ENCODE peak calls at places on chromosomes 6 and 20, in six cellular contexts. Q, X, I, T, C and S are unnamed samples.

GRCh38 chr6:26322645-26323482 is 42.1 kb upstream of the BTN3A2 start:
- DNase-seq in T (peak; percentile 46), I (peak; percentile 96), Q (no peak), X (peak; percentile 77), C (peak; percentile 93), S (peak; percentile 97)

GRCh38 chr20:2244993-2245392 is 50.8 kb upstream of the TGM3 start:
- DNase-seq in Q (no peak), I (no peak), C (no peak), X (no peak), T (no peak), S (no peak)

GRCh38 chr6:27370391-27370790 is 18.2 kb upstream of the ZNF391 start:
- DNase-seq in T (no peak), I (no peak), X (no peak), C (no peak), Q (no peak), S (no peak)

GRCh38 chr20:38523697-38524096 is 51.1 kb downstream of the RALGAPB start:
- DNase-seq in I (peak; percentile 65), T (no peak), C (peak; percentile 20), Q (no peak), X (no peak), S (peak; percentile 57)

GRCh38 chr6:118918326-118918725 is 16.6 kb downstream of the MCM9 start:
- DNase-seq in C (no peak), X (no peak), I (peak; percentile 34), T (no peak), Q (no peak), S (no peak)

GRCh38 chr20:22282696-22283095 is 301.7 kb downstream of the FOXA2 start:
- DNase-seq in I (no peak), Q (no peak), T (no peak), C (no peak), X (no peak), S (no peak)

GRCh38 chr20:24502184-24502583 is 32.8 kb downstream of the SYNDIG1 start:
- DNase-seq in T (no peak), C (peak; percentile 91), Q (no peak), I (peak; percentile 59), X (no peak), S (peak; percentile 92)

GRCh38 chr6:88725111-88725711 is 238.2 kb downstream of the RNGTT start:
- DNase-seq in X (no peak), I (peak; percentile 74), Q (peak; percentile 43), C (peak; percentile 90), T (no peak), S (peak; percentile 14)

GRCh38 chr6:163579880-163580295 is 165.4 kb downstream of the QKI start:
- DNase-seq in Q (no peak), X (no peak), T (no peak), C (peak; percentile 22), I (no peak), S (peak; percentile 13)

GRCh38 chr6:165616116-165616515 is 46.9 kb downstream of the PDE10A start:
- DNase-seq in I (peak; percentile 18), T (no peak), C (peak; percentile 64), Q (no peak), X (no peak), S (peak; percentile 90)

GRCh38 chr6:71420693-71421328 is 132.2 kb downstream of the OGFRL1 start:
- DNase-seq in T (peak; percentile 96), Q (peak; percentile 84), I (peak; percentile 94), C (peak; percentile 97), X (peak; percentile 86), S (peak; percentile 95)

GRCh38 chr20:58524814-58525213 is 9.6 kb upstream of the APCDD1L start:
- DNase-seq in Q (peak; percentile 44), X (no peak), T (no peak), I (peak; percentile 85), C (peak; percentile 73), S (peak; percentile 76)

GRCh38 chr20:13250242-13250641 is 29.2 kb downstream of the ISM1 start:
- DNase-seq in I (no peak), X (no peak), T (peak; percentile 35), Q (no peak), C (no peak), S (no peak)

GRCh38 chr20:37990571-37991151 is 42.6 kb downstream of the TTI1 start:
- DNase-seq in Q (peak; percentile 59), T (no peak), C (peak; percentile 73), X (peak; percentile 71), I (peak; percentile 78), S (peak; percentile 56)

GRCh38 chr20:37668166-37668565 is 25.7 kb upstream of the CTNNBL1 start:
- DNase-seq in X (no peak), I (no peak), Q (no peak), T (no peak), C (no peak), S (no peak)

GRCh38 chr6:132669690-132670291 is 10.8 kb upstream of the TAAR1 start:
- DNase-seq in Q (no peak), T (no peak), I (peak; percentile 54), C (peak; percentile 54), X (peak; percentile 56), S (peak; percentile 61)

GRCh38 chr6:106275692-106276091 is 49.9 kb downstream of the ATG5 start:
- DNase-seq in Q (no peak), T (no peak), I (peak; percentile 71), X (no peak), C (peak; percentile 90), S (no peak)

GRCh38 chr6:168377856-168378832 is 58.6 kb upstream of the DACT2 start:
- DNase-seq in C (no peak), X (no peak), I (no peak), T (no peak), Q (no peak), S (no peak)

GRCh38 chr6:25397406-25397805 is 118.2 kb downstream of the CARMIL1 start:
- DNase-seq in T (no peak), X (no peak), C (no peak), I (no peak), Q (no peak), S (no peak)

GRCh38 chr6:129748901-129749748 is 39.1 kb upstream of the ARHGAP18 start:
- DNase-seq in I (peak; percentile 77), Q (no peak), T (no peak), X (peak; percentile 53), C (peak; percentile 78), S (peak; percentile 52)

GRCh38 chr20:63087872-63088680 is 81.3 kb upstream of the BHLHE23 start:
- DNase-seq in I (no peak), C (no peak), Q (no peak), X (no peak), T (no peak), S (no peak)

GRCh38 chr6:57303931-57304681 is 13.3 kb upstream of the PRIM2 start:
- DNase-seq in T (no peak), C (no peak), I (no peak), X (no peak), Q (no peak), S (peak; percentile 86)

GRCh38 chr6:52127957-52128356 is 40.5 kb upstream of the PKHD1 start:
- DNase-seq in X (no peak), C (no peak), Q (no peak), T (no peak), I (no peak), S (no peak)

GRCh38 chr6:138692978-138693909 is 80.3 kb upstream of the CCDC28A start:
- DNase-seq in C (peak; percentile 79), Q (peak; percentile 21), T (peak; percentile 77), I (peak; percentile 57), X (peak; percentile 33), S (peak; percentile 35)

GRCh38 chr20:48898210-48898609 is 23.3 kb upstream of the ARFGEF2 start:
- DNase-seq in Q (no peak), C (no peak), T (no peak), X (no peak), I (peak; percentile 67), S (peak; percentile 60)

GRCh38 chr6:112780498-112781096 is 433.5 kb downstream of the RFPL4B start:
- DNase-seq in C (peak; percentile 88), Q (peak; percentile 55), I (peak; percentile 84), T (peak; percentile 78), X (peak; percentile 74), S (peak; percentile 90)

GRCh38 chr20:51354191-51354768 is 188.2 kb downstream of the NFATC2 start:
- DNase-seq in Q (no peak), I (peak; percentile 85), X (no peak), C (peak; percentile 93), T (no peak), S (peak; percentile 64)

DNA sequence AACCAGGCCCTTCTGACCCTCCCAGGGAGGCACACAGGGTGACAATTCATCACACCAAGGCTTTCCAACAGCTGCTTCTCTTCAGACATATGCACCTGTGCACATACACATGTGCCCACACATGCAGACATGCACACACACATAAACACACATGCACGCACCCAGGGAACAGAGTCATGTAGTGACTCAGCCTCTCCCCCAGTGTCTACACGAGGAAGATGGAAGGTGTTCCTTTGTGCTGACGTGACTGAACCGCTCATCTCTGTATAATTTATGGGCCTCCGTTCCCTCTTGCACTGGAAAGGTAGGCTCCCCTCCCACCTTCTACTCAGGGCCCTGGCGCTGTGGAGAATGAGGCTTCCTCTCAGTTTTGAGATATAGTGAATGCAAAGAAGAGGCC is 23.8 kb upstream of the PLEKHG1 start:
- DNase-seq in X (no peak), C (no peak), T (no peak), I (no peak), Q (no peak), S (no peak)
- H3K4me3 ChIP-seq in X (no peak overlapping the region), C (no peak overlapping the region), T (no peak overlapping the region), I (no peak overlapping the region), Q (no peak overlapping the region), S (no peak overlapping the region)

GRCh38 chr6:33279971-33280511 is 3.1 kb downstream of the B3GALT4 start:
- DNase-seq in I (peak; percentile 64), C (peak; percentile 45), Q (no peak), T (no peak), X (no peak), S (peak; percentile 40)
- TF ChIP-seq CTCF in I (peak; percentile 83), C (peak; percentile 53), Q (peak; percentile 64), T (peak; percentile 20), X (peak; percentile 38), S (peak; percentile 60)

GRCh38 chr6:157983439-157984119 is 1.9 kb downstream of the SYNJ2 start:
- DNase-seq in I (peak; percentile 36), X (no peak), C (peak; percentile 40), T (no peak), Q (no peak), S (peak; percentile 50)

GRCh38 chr6:157982580-157983438 is 1.1 kb downstream of the SYNJ2 start:
- DNase-seq in I (peak; percentile 54), Q (no peak), T (no peak), X (peak; percentile 40), C (peak; percentile 53), S (peak; percentile 45)

GRCh38 chr6:157985378-157986155 is 3.9 kb downstream of the SYNJ2 start:
- DNase-seq in Q (no peak), T (no peak), C (no peak), X (no peak), I (no peak), S (no peak)

GRCh38 chr6:157984686-157985225 is 3.1 kb downstream of the SYNJ2 start:
- DNase-seq in Q (no peak), T (no peak), C (no peak), X (no peak), I (no peak), S (no peak)

DNA sequence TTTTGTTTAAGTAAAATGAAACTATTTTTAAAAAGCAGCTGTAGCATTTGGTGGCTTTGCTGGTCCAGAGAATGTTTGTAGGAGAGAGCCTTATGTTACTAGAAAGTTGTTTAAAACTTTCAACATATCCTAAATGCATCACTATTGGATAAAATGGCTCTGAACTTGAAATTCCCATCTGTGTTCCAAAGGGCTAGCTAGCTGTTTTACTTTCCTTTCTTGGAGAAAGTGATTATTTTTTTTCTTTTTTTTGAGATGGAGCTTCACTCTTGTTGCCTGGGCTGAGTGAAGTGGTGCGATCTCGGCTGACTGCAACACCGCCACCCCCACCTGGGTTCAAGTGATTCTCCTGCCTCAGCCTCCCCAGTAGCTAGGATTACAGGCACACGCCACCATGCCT is 2.5 kb downstream of the SYNJ2 start:
- DNase-seq in Q (no peak), X (no peak), T (no peak), C (no peak), I (peak; percentile 31), S (no peak)
- H3K4me3 ChIP-seq in Q (peak overlapping the region; percentile 79), X (no peak overlapping the region), T (no peak overlapping the region), C (peak overlapping the region; percentile 78), I (no peak overlapping the region), S (no peak overlapping the region)

GRCh38 chr6:15901141-15902115 is 227.5 kb upstream of the MYLIP start:
- DNase-seq in C (no peak), T (no peak), I (no peak), Q (no peak), X (peak; percentile 40), S (no peak)
- TF ChIP-seq CTCF in C (no peak), T (no peak), I (no peak), Q (no peak), X (peak; percentile 15), S (no peak)